ENCODE peak calls at places on chromosomes 12 and 14, in six cellular contexts. I is H1, L is trophoblast cell, A is IMR-90, N is neuronal stem cell, S is mesendoderm. W is an unnamed sample.

GRCh38 chr12:99598785-99599184 is 48.8 kb upstream of the GARIN6 start:
- DNase-seq in A (no peak), L (no peak), N (no peak), S (no peak), I (no peak), W (no peak)

GRCh38 chr12:30582943-30583342 is 112.7 kb downstream of the IPO8 start:
- DNase-seq in L (peak), S (no peak), N (no peak), I (no peak), A (peak), W (no peak)

GRCh38 chr14:57749267-57749666 is 116.6 kb downstream of the SLC35F4 start:
- DNase-seq in N (no peak), A (no peak), S (no peak), I (no peak), L (peak), W (no peak)

GRCh38 chr14:68285421-68286179 is 466.0 kb downstream of the RAD51B start:
- DNase-seq in N (no peak), S (no peak), L (no peak), I (no peak), A (no peak), W (no peak)

GRCh38 chr12:111174283-111175108 is 194.4 kb downstream of the PHETA1 start:
- DNase-seq in L (no peak), A (no peak), N (no peak), S (peak), I (no peak), W (no peak)

GRCh38 chr14:59275668-59276067 is 87.2 kb downstream of the DAAM1 start:
- DNase-seq in L (peak), A (peak), N (no peak), S (no peak), I (no peak), W (peak)

GRCh38 chr12:94643585-94643984 is 6.8 kb downstream of the TMCC3 start:
- DNase-seq in I (no peak), L (no peak), S (no peak), A (no peak), N (no peak), W (no peak)

GRCh38 chr12:108295631-108296030 is 43.5 kb downstream of the CMKLR1 start:
- DNase-seq in I (no peak), N (no peak), L (no peak), A (no peak), S (no peak), W (no peak)

GRCh38 chr12:82867782-82868505 is 181.2 kb downstream of the TMTC2 start:
- DNase-seq in N (no peak), A (no peak), L (peak), S (peak), I (no peak), W (no peak)

GRCh38 chr12:28089363-28089762 is 100.9 kb upstream of the CCDC91 start:
- DNase-seq in L (no peak), N (no peak), I (no peak), S (peak), A (peak), W (peak)

GRCh38 chr12:98354520-98354919 is 160.9 kb upstream of the TMPO start:
- DNase-seq in A (no peak), I (no peak), S (no peak), L (no peak), N (no peak), W (no peak)

GRCh38 chr12:85509081-85509856 is 229.2 kb downstream of the ALX1 start:
- DNase-seq in A (no peak), S (peak), I (no peak), L (no peak), N (no peak), W (no peak)

GRCh38 chr12:6461401-6462233 is 8.9 kb downstream of the VAMP1 start:
- DNase-seq in I (no peak), N (no peak), A (peak), S (no peak), L (peak), W (no peak)

GRCh38 chr12:91332305-91332704 is 149.7 kb upstream of the DCN start:
- DNase-seq in N (no peak), I (no peak), L (no peak), A (peak), S (no peak), W (peak)

GRCh38 chr12:3133410-3133793 is 56.2 kb downstream of the TSPAN9 start:
- DNase-seq in N (no peak), A (peak), I (no peak), L (no peak), S (no peak), W (no peak)

GRCh38 chr12:76201758-76202157 is 117.3 kb upstream of the NAP1L1 start:
- DNase-seq in N (no peak), L (no peak), A (peak), S (no peak), I (no peak), W (peak)

GRCh38 chr12:15278816-15279658 is 43.3 kb upstream of the PTPRO start:
- DNase-seq in N (no peak), I (no peak), A (peak), L (no peak), S (no peak), W (peak)

GRCh38 chr12:39503445-39503844 is 60.5 kb upstream of the KIF21A start:
- DNase-seq in S (peak), N (no peak), I (no peak), L (peak), A (no peak), W (no peak)

GRCh38 chr14:77311217-77311616 is 9.5 kb downstream of the POMT2 start:
- DNase-seq in S (no peak), N (no peak), L (no peak), A (no peak), I (no peak), W (no peak)

GRCh38 chr12:91718326-91718725 is 427.3 kb downstream of the BTG1 start:
- DNase-seq in S (no peak), N (no peak), I (no peak), L (no peak), A (no peak), W (no peak)

GRCh38 chr14:78593949-78594348 is 423.8 kb downstream of the NRXN3 start:
- DNase-seq in A (no peak), S (no peak), L (peak), I (no peak), N (no peak), W (no peak)

GRCh38 chr12:94731733-94732360 is 81.5 kb upstream of the TMCC3 start:
- DNase-seq in L (peak), I (no peak), A (no peak), N (no peak), S (peak), W (no peak)

GRCh38 chr14:99758121-99758871 is 34.9 kb upstream of the EML1 start:
- DNase-seq in N (no peak), I (no peak), L (peak), S (peak), A (peak), W (peak)

GRCh38 chr12:20801035-20801434 is 9.5 kb upstream of the SLCO1B3 start:
- DNase-seq in L (no peak), I (no peak), A (no peak), S (no peak), N (no peak), W (no peak)

GRCh38 chr14:102891556-102891955 is 30.9 kb upstream of the AMN start:
- DNase-seq in I (no peak), N (no peak), A (peak), L (no peak), S (no peak), W (peak)

GRCh38 chr12:131147894-131148293 is 194.2 kb downstream of the ADGRD1 start:
- DNase-seq in A (no peak), L (no peak), S (no peak), N (no peak), I (no peak), W (no peak)

GRCh38 chr14:58815046-58815701 is 177.4 kb downstream of the DACT1 start:
- DNase-seq in L (no peak), N (no peak), S (no peak), A (peak), I (no peak), W (no peak)

GRCh38 chr12:99111600-99111999 is 466.5 kb downstream of the APAF1 start:
- DNase-seq in I (no peak), N (no peak), A (no peak), S (peak), L (no peak), W (no peak)

GRCh38 chr12:18643673-18644072 is 94.1 kb downstream of the PLCZ1 start:
- DNase-seq in A (peak), L (no peak), S (no peak), N (no peak), I (no peak), W (peak)

GRCh38 chr12:105330938-105331804 is 680 bp downstream of the C12orf75 start:
- DNase-seq in A (no peak), N (no peak), I (no peak), S (peak), L (no peak), W (peak)

GRCh38 chr14:39374846-39375245 is 57.4 kb downstream of the FBXO33 start:
- DNase-seq in I (no peak), L (no peak), A (peak), N (no peak), S (no peak), W (peak)

GRCh38 chr14:50321009-50321660 is 9.0 kb downstream of the DMAC2L start:
- DNase-seq in L (peak), N (no peak), A (peak), S (peak), I (no peak), W (peak)

GRCh38 chr14:22668417-22668816 is 24.3 kb upstream of the OR6J1 start:
- DNase-seq in N (no peak), S (no peak), A (peak), L (no peak), I (no peak), W (peak)

GRCh38 chr12:96242597-96242996 is 48.4 kb downstream of the ELK3 start:
- DNase-seq in A (no peak), N (no peak), L (peak), S (no peak), I (no peak), W (no peak)

GRCh38 chr12:64362721-64363305 is 27.7 kb downstream of the C12orf56 start:
- DNase-seq in I (no peak), N (no peak), S (peak), L (peak), A (no peak), W (no peak)

GRCh38 chr12:53867216-53868012 is 71.2 kb upstream of the HOXC13 start:
- DNase-seq in I (no peak), L (peak), N (no peak), S (peak), A (no peak), W (peak)

GRCh38 chr12:67752226-67752732 is 103.7 kb downstream of the DYRK2 start:
- DNase-seq in L (peak), I (no peak), N (no peak), S (no peak), A (peak), W (no peak)

DNA sequence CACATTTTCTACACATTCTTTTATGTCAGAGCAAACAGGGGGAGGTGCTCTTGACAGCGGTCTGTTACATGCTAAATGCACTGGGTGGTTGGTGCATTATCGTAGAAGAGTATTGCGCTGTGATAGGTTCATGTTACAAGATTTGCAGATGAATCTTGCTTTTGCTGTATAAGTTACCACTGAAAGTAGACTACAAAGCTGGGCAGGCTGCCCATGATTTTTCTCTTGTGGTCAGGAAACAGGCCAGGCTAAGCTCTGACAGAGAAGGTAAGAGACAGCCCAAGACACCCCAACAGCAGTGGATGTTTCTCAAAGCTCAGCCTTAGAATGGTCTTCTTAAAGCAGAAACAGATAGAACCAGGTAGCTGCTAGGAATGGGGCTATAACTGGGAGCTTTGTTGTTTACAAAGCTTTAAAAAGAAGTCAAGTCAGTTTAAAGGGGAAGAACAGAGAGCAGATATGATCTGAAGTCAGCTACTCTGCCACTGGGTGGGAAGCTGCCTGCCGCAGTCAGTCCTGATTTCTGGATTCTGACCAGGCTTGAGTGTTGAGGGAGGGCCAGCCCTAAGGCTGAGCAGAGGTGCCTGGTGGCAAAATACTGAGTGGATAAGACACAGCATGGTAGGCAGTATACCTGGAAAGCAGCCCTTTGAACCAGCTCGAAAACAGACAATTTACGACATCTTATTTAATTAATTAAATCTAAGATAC is 9.4 kb downstream of the KCNA1 start:
- DNase-seq in N (no peak), S (no peak), A (no peak), I (no peak), L (no peak), W (no peak)
- H3K4me3 ChIP-seq in N (no peak), S (no peak), A (no peak), I (no peak), L (no peak), W (no peak)

DNA sequence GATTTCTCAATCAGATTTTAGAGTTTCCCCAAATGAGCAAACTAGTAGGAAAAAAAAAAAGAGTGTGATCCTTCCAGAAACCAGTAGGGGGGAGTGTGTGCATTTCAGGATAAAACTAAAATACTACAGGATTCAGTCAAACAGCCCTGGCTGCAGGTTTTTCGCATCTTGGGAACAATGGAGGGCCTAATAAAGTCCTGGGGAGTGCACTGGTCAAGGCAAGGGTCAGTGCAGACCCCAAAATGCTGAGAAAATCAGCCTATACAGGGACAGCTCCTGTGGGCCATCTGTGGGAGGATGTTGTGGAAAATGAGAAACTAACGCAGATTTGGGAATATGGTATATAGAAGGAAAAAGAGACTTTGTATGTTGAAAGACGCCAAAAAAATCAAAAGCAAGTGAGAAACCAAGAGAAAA is 22.2 kb upstream of the ABCD4 start:
- DNase-seq in S (peak), N (peak), L (peak), A (peak), I (peak), W (peak)
- H2BK120ac ChIP-seq in S (peak), N (no peak), L (no peak), A (no peak), I (peak), W (no peak)

DNA sequence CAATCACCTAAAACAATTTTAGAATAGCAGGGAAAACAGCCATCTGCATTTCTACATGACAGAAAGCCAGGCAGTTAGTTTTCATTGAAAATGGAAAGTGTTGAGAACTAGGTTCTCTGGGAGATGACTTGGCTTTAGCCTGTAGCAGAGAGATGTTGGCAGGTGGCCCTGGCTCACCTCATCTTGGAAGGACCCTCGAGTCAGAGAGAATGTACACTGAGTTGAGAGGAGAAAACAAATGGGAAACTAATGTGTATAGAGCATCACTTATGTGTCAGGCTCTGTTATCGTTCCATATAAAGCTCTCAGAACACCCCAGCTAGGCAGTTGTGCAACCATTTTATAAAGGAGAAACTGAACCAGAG is 51.9 kb downstream of the SUSD6 start:
- DNase-seq in I (no peak), S (no peak), N (no peak), L (no peak), A (no peak), W (no peak)
- H3K4me3 ChIP-seq in I (no peak), S (no peak), N (no peak), L (no peak), A (no peak), W (no peak)

GRCh38 chr12:14257734-14258467 is 107.6 kb upstream of the ATF7IP start:
- DNase-seq in I (peak), S (peak), L (peak), N (peak), A (peak), W (peak)
- H2BK120ac ChIP-seq in I (peak), S (peak), L (peak), N (peak), A (peak), W (peak)

GRCh38 chr14:71474866-71475265 is 457.4 kb upstream of the RGS6 start:
- DNase-seq in N (no peak), S (no peak), L (no peak), I (no peak), A (no peak), W (no peak)

GRCh38 chr14:71474291-71474690 is 457.9 kb upstream of the RGS6 start:
- DNase-seq in N (no peak), S (no peak), A (no peak), L (no peak), I (no peak), W (no peak)

GRCh38 chr14:71473843-71474242 is 458.4 kb upstream of the RGS6 start:
- DNase-seq in S (no peak), A (no peak), L (no peak), I (no peak), N (no peak), W (no peak)

GRCh38 chr14:71478542-71478941 is 453.7 kb upstream of the RGS6 start:
- DNase-seq in A (peak), L (peak), N (no peak), S (no peak), I (no peak), W (peak)

DNA sequence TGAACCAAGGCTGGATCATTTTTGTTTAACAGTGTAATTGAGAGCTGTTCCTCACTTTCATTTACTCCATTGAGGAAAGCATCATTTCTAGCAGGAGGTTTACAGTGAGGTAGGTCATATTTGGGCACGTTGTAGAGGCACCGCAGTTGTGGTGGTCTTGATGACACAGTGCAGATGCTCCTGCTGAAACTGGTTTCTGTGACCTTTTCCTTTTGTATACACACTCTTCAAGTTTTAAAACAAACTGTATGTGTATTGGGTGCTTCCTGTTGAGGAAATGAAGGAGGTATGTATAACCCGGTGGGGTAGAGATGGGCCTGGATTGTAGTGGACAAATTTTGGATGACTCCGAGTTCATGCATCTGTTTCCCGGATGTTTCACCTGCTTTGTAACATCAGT is 456.3 kb upstream of the RGS6 start:
- DNase-seq in L (no peak), A (no peak), S (no peak), N (no peak), I (no peak), W (peak)
- H3K4me3 ChIP-seq in L (no peak), A (no peak), S (no peak), N (no peak), I (no peak), W (no peak)

GRCh38 chr12:7661741-7662140 is 4.0 kb downstream of the APOBEC1 start:
- DNase-seq in A (no peak), L (no peak), N (no peak), I (no peak), S (no peak), W (no peak)

GRCh38 chr12:7666595-7666994 is 887 bp upstream of the APOBEC1 start:
- DNase-seq in N (no peak), L (no peak), S (no peak), A (no peak), I (no peak), W (no peak)

DNA sequence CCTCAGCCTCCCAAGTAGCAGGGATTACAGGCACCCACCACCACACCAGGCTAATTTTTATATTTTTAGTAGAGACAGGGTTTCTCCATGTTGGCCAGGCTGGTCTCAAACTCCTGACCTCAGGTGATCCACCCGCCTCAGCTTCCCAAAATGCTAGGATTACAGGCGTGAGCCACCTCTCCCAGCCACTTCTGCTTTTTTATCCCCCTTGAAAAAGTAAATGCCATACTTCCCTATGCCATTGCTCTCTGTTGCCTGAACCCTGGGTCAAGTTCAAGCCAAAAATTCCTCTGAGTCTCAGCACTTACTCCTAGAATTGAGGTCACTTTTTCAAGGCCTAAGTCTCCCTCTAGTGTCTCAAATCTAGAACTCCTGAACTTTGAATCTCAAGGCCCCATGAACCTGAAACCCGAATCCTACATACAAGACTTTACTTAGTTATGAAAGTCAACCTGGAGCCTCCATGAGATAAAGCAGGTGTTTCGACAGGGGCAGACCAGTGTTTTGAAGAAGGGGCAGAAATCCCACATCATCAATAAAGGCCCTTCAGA is 1.4 kb upstream of the APOBEC1 start:
- DNase-seq in A (no peak), N (no peak), L (peak), S (peak), I (no peak), W (no peak)
- H2BK120ac ChIP-seq in A (no peak), N (no peak), L (no peak), S (no peak), I (no peak), W (no peak)

DNA sequence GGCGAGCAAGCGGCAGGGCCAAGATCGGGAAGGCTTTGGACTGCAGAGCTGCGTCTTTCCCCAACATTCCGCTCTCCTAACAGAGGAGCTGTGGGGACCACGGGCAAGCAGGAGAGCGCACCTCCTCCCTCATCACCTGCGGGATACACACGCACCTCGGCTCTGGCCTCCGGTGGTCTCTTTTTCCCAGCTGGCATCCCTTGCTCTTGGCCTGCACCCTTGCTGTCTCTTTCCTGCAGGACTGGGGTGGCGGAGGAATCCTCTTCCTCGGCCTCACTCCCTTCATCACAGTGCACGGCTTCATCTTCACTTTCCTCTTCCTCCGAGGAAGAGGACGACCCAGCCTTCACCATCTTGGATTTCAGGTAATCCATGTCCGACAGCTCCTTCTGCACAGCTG is 8.5 kb downstream of the RBM19 start:
- DNase-seq in S (no peak), I (no peak), A (no peak), N (no peak), L (no peak), W (no peak)
- H3K4me3 ChIP-seq in S (no peak), I (no peak), A (no peak), N (no peak), L (no peak), W (no peak)

GRCh38 chr12:93080994-93081809 is 152.1 kb upstream of the EEA1 start:
- DNase-seq in N (no peak), L (peak), A (peak), S (peak), I (peak), W (peak)
- H2BK120ac ChIP-seq in N (no peak), L (no peak), A (peak), S (peak), I (peak), W (peak)

W was measured in mesenchymal stem cell.